ENCODE peak calls at places on chromosomes 1 and 21, in nine cellular contexts. M is Jurkat, Clone E6-1; J is uterus; K is SJSA1; D is suprapubic skin; A is NT2/D1; O is skeletal muscle cell; Y is GM23248; E is lower lobe of right lung. N is an unnamed sample.

GRCh38 chr1:11648732-11649158 is 5.5 kb downstream of the FBXO2 start:
- DNase-seq in M (no peak), J (no peak), K (no peak), D (no peak), A (no peak), O (no peak), Y (peak), E (peak), N (no peak)

GRCh38 chr1:79614762-79615161 is 608.2 kb upstream of the ADGRL4 start:
- DNase-seq in M (no peak), J (no peak), K (no peak), D (no peak), A (no peak), O (peak), Y (peak), E (no peak), N (no peak)

GRCh38 chr1:154736840-154737239 is 128.9 kb upstream of the ADAR start:
- DNase-seq in M (no peak), J (peak), K (no peak), D (no peak), A (no peak), O (no peak), Y (peak), E (no peak), N (no peak)

GRCh38 chr1:88318746-88319145 is 365.3 kb upstream of the PKN2 start:
- DNase-seq in M (no peak), J (no peak), K (no peak), D (no peak), A (no peak), O (no peak), Y (no peak), E (no peak), N (no peak)

GRCh38 chr1:193971595-193971994 is 785.2 kb upstream of the B3GALT2 start:
- DNase-seq in M (no peak), J (no peak), K (peak), D (no peak), A (no peak), O (peak), Y (no peak), E (no peak), N (no peak)

GRCh38 chr1:96387785-96388184 is 333.8 kb upstream of the PTBP2 start:
- DNase-seq in M (no peak), J (no peak), K (no peak), D (no peak), A (no peak), O (no peak), Y (no peak), E (no peak), N (no peak)

GRCh38 chr1:10031461-10031860 is 1.3 kb upstream of the UBE4B start:
- DNase-seq in M (no peak), J (no peak), K (no peak), D (no peak), A (no peak), O (no peak), Y (peak), E (no peak), N (no peak)

GRCh38 chr1:90946630-90947029 is 75.2 kb downstream of the ZNF644 start:
- DNase-seq in M (no peak), J (no peak), K (no peak), D (no peak), A (no peak), O (no peak), Y (no peak), E (no peak), N (no peak)

GRCh38 chr1:14661220-14661619 is 62.7 kb downstream of the KAZN start:
- DNase-seq in M (no peak), J (no peak), K (no peak), D (no peak), A (no peak), O (no peak), Y (peak), E (no peak), N (no peak)

GRCh38 chr1:39826583-39826982 is 37.9 kb upstream of the BMP8B start:
- DNase-seq in M (no peak), J (no peak), K (no peak), D (no peak), A (no peak), O (no peak), Y (no peak), E (no peak), N (no peak)

GRCh38 chr1:162011337-162012012 is 12.2 kb downstream of the OLFML2B start:
- DNase-seq in M (no peak), J (no peak), K (no peak), D (no peak), A (no peak), O (peak), Y (no peak), E (peak), N (no peak)

GRCh38 chr1:201911827-201912571 is 23.3 kb downstream of the SHISA4 start:
- DNase-seq in M (no peak), J (no peak), K (no peak), D (no peak), A (no peak), O (no peak), Y (no peak), E (no peak), N (no peak)

GRCh38 chr1:40622936-40623629 is 42.4 kb downstream of the RIMS3 start:
- DNase-seq in M (no peak), J (no peak), K (no peak), D (peak), A (no peak), O (no peak), Y (no peak), E (no peak), N (no peak)

DNA sequence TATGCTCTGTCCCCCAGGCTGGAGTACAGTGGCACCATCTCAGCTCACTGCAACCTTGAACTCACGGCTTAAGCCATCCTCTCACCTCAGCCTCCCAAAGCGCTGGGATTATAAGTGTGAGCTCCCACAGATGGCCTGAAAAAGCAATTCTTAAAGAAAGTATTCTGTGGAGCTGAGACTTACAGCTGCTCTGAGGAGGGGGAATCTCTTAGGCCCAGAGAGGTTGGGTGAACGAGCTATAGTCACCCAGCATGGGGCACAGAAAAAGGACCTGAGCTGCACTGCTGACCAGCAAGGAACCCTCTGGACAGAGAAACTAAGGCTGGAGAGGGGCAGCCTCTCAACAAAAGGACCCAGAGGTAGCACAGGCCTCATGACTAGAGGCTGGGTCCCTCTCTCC is 1.3 kb downstream of the PAQR7 start:
- DNase-seq in M (no peak), J (no peak), K (no peak), D (no peak), A (no peak), O (no peak), Y (no peak), E (no peak), N (no peak)
- H3K4me3 ChIP-seq in M (no peak), J (peak), K (no peak), D (peak), A (peak), O (peak), Y (peak), E (peak), N (peak)

DNA sequence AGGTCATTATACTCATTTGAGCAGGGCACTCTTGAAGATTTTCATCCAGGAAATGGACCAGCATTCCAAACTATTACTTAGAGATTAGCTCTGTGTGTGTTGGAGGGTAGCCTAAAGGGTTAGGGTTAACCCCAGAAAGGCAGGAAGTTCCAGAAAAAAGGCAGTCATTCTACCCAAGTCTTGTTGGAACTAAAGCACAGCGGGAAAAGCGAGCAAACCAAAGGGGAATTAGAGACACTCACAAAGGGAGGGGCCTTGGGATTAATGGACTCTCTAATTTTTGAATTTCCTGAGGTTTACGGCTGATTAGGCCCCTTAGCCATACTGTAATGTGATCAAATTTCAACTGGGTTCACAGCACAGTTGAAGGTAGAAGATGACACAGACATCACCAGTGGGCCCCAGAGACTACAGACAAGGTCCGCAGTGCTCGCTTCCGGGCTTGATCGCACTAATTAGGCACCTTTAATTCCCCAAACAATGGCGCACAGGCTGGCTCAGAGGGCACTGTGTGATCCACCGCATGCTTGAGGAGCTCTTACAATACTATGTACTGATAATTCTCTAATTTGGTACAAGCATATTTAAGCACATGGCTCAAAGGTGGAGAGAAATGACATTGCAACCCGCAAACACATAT is 28.3 kb downstream of the CAPZB start:
- DNase-seq in M (no peak), J (no peak), K (no peak), D (no peak), A (no peak), O (no peak), Y (no peak), E (no peak), N (no peak)
- H3K4me3 ChIP-seq in M (no peak), J (no peak), K (no peak), D (no peak), A (no peak), O (no peak), Y (no peak), E (no peak), N (no peak)

DNA sequence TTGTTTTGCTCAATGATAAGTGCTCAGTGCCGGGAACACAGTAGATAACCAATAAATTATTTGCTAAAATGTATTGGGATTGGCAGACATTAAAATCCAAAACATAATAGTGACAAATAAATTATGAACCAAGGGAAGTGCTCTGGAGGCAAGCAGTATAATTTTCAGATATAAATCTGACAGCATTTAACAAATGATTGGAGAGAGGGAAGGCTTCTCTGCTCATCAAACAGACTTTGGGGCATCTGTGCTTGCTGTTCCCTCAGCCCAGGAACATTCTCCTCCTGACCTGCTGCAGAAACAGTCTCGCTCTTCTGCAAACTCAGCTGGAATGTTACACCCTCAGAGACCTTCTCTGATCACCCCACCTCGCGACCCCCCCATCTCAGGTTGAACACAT is 2.2 kb downstream of the CD46 start:
- DNase-seq in M (no peak), J (no peak), K (no peak), D (no peak), A (no peak), O (no peak), Y (no peak), E (no peak), N (no peak)
- H3K4me3 ChIP-seq in M (no peak), J (no peak), K (no peak), D (peak), A (no peak), O (no peak), Y (no peak), E (peak), N (no peak)

GRCh38 chr21:37763298-37763697 is 153.0 kb downstream of the KCNJ6 start:
- DNase-seq in M (no peak), J (no peak), K (no peak), D (no peak), A (no peak), O (no peak), Y (no peak), E (no peak), N (no peak)
- H3K4me3 ChIP-seq in M (no peak), J (no peak), K (no peak), D (no peak), A (no peak), O (no peak), Y (no peak), E (no peak), N (no peak)

N was measured in tibial nerve.